ENCODE peak calls at places on chromosome 20, in eight cellular contexts. J is OCI-LY7; R is progenitor cell of endocrine pancreas; X is activated naive CD4-positive, alpha-beta T cell treated with anti-CD3 and anti-CD28 coated beads, Interleukin-2, amount 50 U/mL, for 72 hours; I is breast epithelium; B is stimulated activated CD4-positive, alpha-beta T cell treated with anti-CD3 and anti-CD28 coated beads, Interleukin-4, amount 100 ng/mL, for 1 hour; V is T-helper 1 cell; L is stimulated activated CD8-positive, alpha-beta memory T cell treated with anti-CD3 and anti-CD28 coated beads, Interleukin-15, amount 100 ng/mL, for 24 hours. G is an unnamed sample.

GRCh38 chr20:54643761-54644160 is 168.4 kb downstream of the DOK5 start:
- DNase-seq in B (no peak), R (no peak), V (no peak), L (no peak), J (no peak), X (no peak), I (no peak), G (no peak)

GRCh38 chr20:4661191-4661590 is 60.5 kb upstream of the PRND start:
- DNase-seq in I (no peak), B (no peak), R (no peak), V (peak), X (no peak), L (no peak), J (peak), G (no peak)

GRCh38 chr20:4468114-4468513 is 253.6 kb upstream of the PRND start:
- DNase-seq in L (no peak), J (no peak), R (no peak), V (no peak), X (no peak), I (no peak), B (no peak), G (no peak)

GRCh38 chr20:31937820-31938219 is 14.0 kb downstream of the PDRG1 start:
- DNase-seq in R (no peak), L (no peak), I (no peak), X (no peak), J (no peak), V (no peak), B (no peak), G (no peak)

GRCh38 chr20:62437985-62438384 is 10.6 kb upstream of the RBBP8NL start:
- DNase-seq in V (no peak), J (no peak), B (no peak), R (no peak), X (no peak), I (no peak), L (no peak), G (no peak)

GRCh38 chr20:47663354-47664067 is 121.8 kb downstream of the SULF2 start:
- DNase-seq in X (peak), L (peak), J (peak), I (peak), R (peak), B (peak), V (peak), G (no peak)

GRCh38 chr20:57395111-57395959 is 4.1 kb downstream of the RBM38 start:
- DNase-seq in X (no peak), I (no peak), B (no peak), J (no peak), R (no peak), V (no peak), L (no peak), G (no peak)

GRCh38 chr20:50518270-50518721 is 8.1 kb downstream of the PTPN1 start:
- DNase-seq in L (no peak), X (no peak), B (no peak), V (no peak), I (no peak), J (no peak), R (no peak), G (no peak)

GRCh38 chr20:14234666-14235295 is 102.6 kb downstream of the FLRT3 start:
- DNase-seq in J (no peak), L (no peak), I (no peak), B (no peak), X (no peak), R (no peak), V (no peak), G (no peak)

GRCh38 chr20:48155231-48155630 is 369.9 kb upstream of the SULF2 start:
- DNase-seq in J (no peak), B (no peak), X (no peak), V (no peak), L (no peak), I (no peak), R (no peak), G (peak)

GRCh38 chr20:23230766-23231385 is 119.7 kb upstream of the NXT1 start:
- DNase-seq in I (no peak), B (no peak), R (no peak), J (no peak), X (no peak), L (no peak), V (no peak), G (no peak)

GRCh38 chr20:31569163-31570020 is 35.7 kb upstream of the ID1 start:
- DNase-seq in L (peak), J (peak), X (peak), V (peak), B (peak), R (peak), I (no peak), G (peak)

GRCh38 chr20:39019805-39020325 is 57.7 kb downstream of the DHX35 start:
- DNase-seq in B (no peak), R (no peak), V (no peak), X (no peak), I (no peak), L (no peak), J (no peak), G (no peak)

GRCh38 chr20:13022401-13023170 is 13.8 kb downstream of the SPTLC3 start:
- DNase-seq in B (no peak), J (no peak), X (no peak), R (no peak), I (no peak), L (no peak), V (no peak), G (no peak)

GRCh38 chr20:20292472-20292871 is 75.4 kb upstream of the INSM1 start:
- DNase-seq in V (no peak), R (no peak), J (no peak), X (no peak), L (no peak), I (no peak), B (no peak), G (no peak)

GRCh38 chr20:41111578-41111951 is 25.8 kb upstream of the PLCG1 start:
- DNase-seq in X (no peak), I (no peak), J (no peak), R (no peak), B (no peak), V (no peak), L (no peak), G (no peak)

GRCh38 chr20:22763257-22763906 is 179.0 kb upstream of the FOXA2 start:
- DNase-seq in J (no peak), B (no peak), L (no peak), I (no peak), X (no peak), R (no peak), V (no peak), G (no peak)

GRCh38 chr20:48189177-48189576 is 403.9 kb upstream of the SULF2 start:
- DNase-seq in J (peak), X (no peak), V (no peak), I (no peak), B (no peak), L (no peak), R (no peak), G (no peak)

GRCh38 chr20:58214310-58214709 is 14.1 kb downstream of the ANKRD60 start:
- DNase-seq in V (no peak), B (no peak), J (no peak), L (no peak), X (no peak), I (no peak), R (no peak), G (no peak)

GRCh38 chr20:63224272-63225081 is 8.5 kb upstream of the YTHDF1 start:
- DNase-seq in L (no peak), J (no peak), X (no peak), I (no peak), B (no peak), R (no peak), V (no peak), G (no peak)

GRCh38 chr20:45407067-45407745 is 883 bp upstream of the DBNDD2 start:
- DNase-seq in L (no peak), X (no peak), J (no peak), I (no peak), R (peak), V (no peak), B (peak), G (no peak)

GRCh38 chr20:25654487-25654886 is 30.7 kb upstream of the NANP start:
- DNase-seq in J (no peak), X (no peak), V (no peak), B (no peak), L (no peak), I (no peak), R (no peak), G (no peak)

GRCh38 chr20:58718121-58718563 is 25.5 kb downstream of the NPEPL1 start:
- DNase-seq in J (no peak), V (no peak), I (peak), B (no peak), X (no peak), L (no peak), R (no peak), G (no peak)

GRCh38 chr20:9369557-9369956 is 144.8 kb upstream of the LAMP5 start:
- DNase-seq in R (no peak), J (no peak), X (no peak), V (no peak), L (no peak), I (no peak), B (no peak), G (no peak)

GRCh38 chr20:56391596-56392281 is at the start of gene AURKA:
- DNase-seq in V (no peak), I (no peak), R (no peak), X (no peak), L (no peak), J (no peak), B (no peak), G (no peak)

GRCh38 chr20:62382306-62383198 is 4.4 kb upstream of the RPS21 start:
- DNase-seq in X (peak), R (peak), J (peak), I (peak), B (peak), V (peak), L (no peak), G (peak)

GRCh38 chr20:45935416-45936046 is 1.0 kb downstream of the PCIF1 start:
- DNase-seq in L (no peak), R (no peak), I (no peak), X (no peak), B (no peak), V (no peak), J (no peak), G (no peak)

GRCh38 chr20:11266571-11266970 is 592.8 kb upstream of the JAG1 start:
- DNase-seq in R (no peak), L (no peak), I (no peak), J (no peak), V (no peak), B (no peak), X (no peak), G (peak)

GRCh38 chr20:21725892-21726291 is 20.4 kb downstream of the PAX1 start:
- DNase-seq in V (no peak), J (no peak), I (no peak), L (no peak), X (no peak), B (no peak), R (no peak), G (no peak)

GRCh38 chr20:4544765-4545164 is 176.9 kb upstream of the PRND start:
- DNase-seq in B (no peak), X (no peak), I (no peak), R (no peak), J (no peak), V (no peak), L (no peak), G (no peak)

GRCh38 chr20:17657079-17657825 is 24.8 kb downstream of the RRBP1 start:
- DNase-seq in L (no peak), J (no peak), X (peak), I (no peak), B (no peak), R (no peak), V (no peak), G (no peak)

GRCh38 chr20:62401331-62401779 is 5.7 kb downstream of the CABLES2 start:
- DNase-seq in J (no peak), L (no peak), I (no peak), B (no peak), X (no peak), V (no peak), R (no peak), G (no peak)

GRCh38 chr20:43936371-43936770 is 21.7 kb downstream of the TOX2 start:
- DNase-seq in J (no peak), B (no peak), V (no peak), R (no peak), I (no peak), L (no peak), X (no peak), G (no peak)

GRCh38 chr20:4065405-4065841 is 50.1 kb upstream of the RNF24 start:
- DNase-seq in L (no peak), R (no peak), J (no peak), B (no peak), I (no peak), V (no peak), X (no peak), G (no peak)

GRCh38 chr20:63145156-63145555 is 70.8 kb downstream of the YTHDF1 start:
- DNase-seq in B (no peak), L (no peak), V (no peak), J (no peak), R (no peak), I (no peak), X (no peak), G (no peak)

GRCh38 chr20:10674684-10675455 is 1.1 kb upstream of the JAG1 start:
- DNase-seq in V (no peak), L (no peak), X (no peak), J (peak), I (peak), R (peak), B (peak), G (peak)

GRCh38 chr20:50038169-50038568 is 55.4 kb downstream of the SNAI1 start:
- DNase-seq in J (no peak), V (no peak), R (no peak), B (no peak), X (no peak), L (no peak), I (no peak), G (no peak)

G was measured in NCI-H748 treated with DMSO at 0.1 percent for 48 hours.